ENCODE peak calls at places on chromosome 21, in seven cellular contexts. Y is stomach, B is endothelial cell of umbilical vein, I is prostate gland, F is spleen, K is suprapubic skin, A is transverse colon. L is an unnamed sample.

GRCh38 chr21:35179990-35180557 is 131.0 kb upstream of the RUNX1 start:
- DNase-seq in Y (no peak), B (no peak), I (no peak), F (no peak), K (no peak), A (no peak), L (no peak)

GRCh38 chr21:33975548-33976081 is 60.0 kb upstream of the ATP5PO start:
- DNase-seq in Y (no peak), B (no peak), I (no peak), F (no peak), K (no peak), A (peak), L (peak)

GRCh38 chr21:36422279-36423098 is 37.3 kb downstream of the CHAF1B start:
- DNase-seq in Y (peak), B (peak), I (peak), F (no peak), K (no peak), A (peak), L (peak)

GRCh38 chr21:32359719-32360260 is 33.0 kb downstream of the URB1 start:
- DNase-seq in Y (no peak), B (no peak), I (no peak), F (no peak), K (peak), A (no peak), L (no peak)

GRCh38 chr21:35674895-35675470 is 385.3 kb downstream of the SETD4 start:
- DNase-seq in Y (no peak), B (no peak), I (no peak), F (no peak), K (no peak), A (no peak), L (no peak)

GRCh38 chr21:22536511-22536910 is 1538.3 kb downstream of the NCAM2 start:
- DNase-seq in Y (no peak), B (no peak), I (no peak), F (no peak), K (no peak), A (no peak), L (no peak)

GRCh38 chr21:25421327-25422028 is 185.8 kb downstream of the MRPL39 start:
- DNase-seq in Y (peak), B (peak), I (no peak), F (no peak), K (no peak), A (peak), L (no peak)

GRCh38 chr21:10425856-10426255 is 95.5 kb upstream of the TPTE start:
- DNase-seq in Y (no peak), B (no peak), I (no peak), F (no peak), K (no peak), A (no peak), L (no peak)

GRCh38 chr21:31837613-31838390 is 35.0 kb upstream of the HUNK start:
- DNase-seq in Y (no peak), B (no peak), I (no peak), F (no peak), K (no peak), A (no peak), L (no peak)

GRCh38 chr21:33698088-33698487 is 55.8 kb downstream of the ITSN1 start:
- DNase-seq in Y (no peak), B (no peak), I (no peak), F (no peak), K (no peak), A (no peak), L (no peak)

GRCh38 chr21:17044696-17045095 is 468.1 kb upstream of the CXADR start:
- DNase-seq in Y (no peak), B (no peak), I (no peak), F (no peak), K (no peak), A (no peak), L (no peak)

GRCh38 chr21:28336299-28336698 is 656.4 kb downstream of the LTN1 start:
- DNase-seq in Y (peak), B (peak), I (peak), F (no peak), K (no peak), A (no peak), L (no peak)

GRCh38 chr21:36504067-36505058 is 24.4 kb upstream of the CLDN14 start:
- DNase-seq in Y (no peak), B (peak), I (peak), F (no peak), K (no peak), A (peak), L (no peak)

GRCh38 chr21:36460866-36461265 is 19.1 kb downstream of the CLDN14 start:
- DNase-seq in Y (no peak), B (no peak), I (no peak), F (no peak), K (no peak), A (no peak), L (no peak)

GRCh38 chr21:14687277-14687642 is 141.1 kb upstream of the SAMSN1 start:
- DNase-seq in Y (no peak), B (no peak), I (no peak), F (no peak), K (no peak), A (no peak), L (no peak)

GRCh38 chr21:18147678-18148077 is 97.0 kb upstream of the CHODL start:
- DNase-seq in Y (no peak), B (no peak), I (no peak), F (no peak), K (no peak), A (no peak), L (no peak)

GRCh38 chr21:27805696-27806095 is 838.8 kb upstream of the ADAMTS5 start:
- DNase-seq in Y (no peak), B (no peak), I (no peak), F (no peak), K (no peak), A (no peak), L (no peak)

GRCh38 chr21:42681296-42682206 is 28.1 kb downstream of the PDE9A start:
- DNase-seq in Y (no peak), B (no peak), I (no peak), F (peak), K (no peak), A (no peak), L (no peak)

GRCh38 chr21:32921632-32922230 is 104.0 kb upstream of the OLIG2 start:
- DNase-seq in Y (peak), B (peak), I (no peak), F (peak), K (no peak), A (peak), L (no peak)

DNA sequence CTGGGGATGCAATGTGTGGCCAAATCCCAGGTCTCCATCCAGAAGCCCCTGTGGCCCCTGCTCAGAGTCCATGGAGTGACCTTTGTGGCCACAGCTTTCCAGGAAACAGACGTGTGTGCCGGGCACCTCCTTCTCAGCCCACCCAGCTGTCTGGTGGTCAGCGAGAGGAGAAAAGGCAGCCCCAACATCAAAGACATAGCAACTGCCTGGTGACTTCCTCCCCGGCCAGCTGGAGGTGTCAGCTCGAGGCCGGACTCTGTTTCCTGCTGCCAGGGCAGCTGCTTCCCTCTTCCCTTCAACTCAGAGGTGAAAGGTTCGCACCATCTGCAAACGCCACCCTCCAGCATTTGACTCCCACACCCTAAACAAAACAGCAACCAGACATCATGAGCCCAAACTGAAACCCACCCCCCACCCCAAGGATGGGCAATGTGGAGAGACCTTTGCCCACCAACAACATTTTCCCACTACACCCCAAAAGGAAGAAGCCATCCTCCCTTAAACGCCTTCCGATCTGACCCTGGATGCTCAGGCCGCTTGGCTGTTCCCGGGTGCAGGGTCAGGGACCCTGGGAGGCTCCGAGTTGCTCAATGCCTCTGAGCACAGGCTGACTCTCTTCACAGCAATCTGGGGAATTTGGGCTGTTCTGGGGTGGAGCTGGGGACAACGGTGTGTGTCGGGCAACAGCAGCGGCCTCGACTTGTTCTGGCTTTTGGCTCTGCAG is 162.3 kb downstream of the PSMG1 start:
- DNase-seq in Y (no peak), B (peak), I (no peak), F (peak), K (no peak), A (peak), L (no peak)
- TF ChIP-seq POLR2AphosphoS5 in Y (no peak), B (no peak), I (no peak), F (peak), K (no peak), A (no peak), L (no peak)

GRCh38 chr21:45506836-45507522 is 35.3 kb downstream of the SLC19A1 start:
- DNase-seq in Y (no peak), B (no peak), I (no peak), F (peak), K (peak), A (no peak), L (no peak)

GRCh38 chr21:45507523-45507875 is 34.7 kb downstream of the SLC19A1 start:
- DNase-seq in Y (no peak), B (no peak), I (no peak), F (peak), K (peak), A (no peak), L (no peak)

GRCh38 chr21:45506241-45506817 is 35.9 kb downstream of the SLC19A1 start:
- DNase-seq in Y (no peak), B (no peak), I (no peak), F (peak), K (peak), A (no peak), L (no peak)

GRCh38 chr21:45508607-45509565 is 33.4 kb downstream of the SLC19A1 start:
- DNase-seq in Y (no peak), B (no peak), I (no peak), F (peak), K (peak), A (no peak), L (no peak)

GRCh38 chr21:45507888-45508508 is 34.2 kb downstream of the SLC19A1 start:
- DNase-seq in Y (no peak), B (no peak), I (no peak), F (peak), K (peak), A (no peak), L (no peak)
- TF ChIP-seq POLR2A in Y (no peak), B (peak), I (no peak), F (no peak), K (no peak), A (no peak), L (no peak)

DNA sequence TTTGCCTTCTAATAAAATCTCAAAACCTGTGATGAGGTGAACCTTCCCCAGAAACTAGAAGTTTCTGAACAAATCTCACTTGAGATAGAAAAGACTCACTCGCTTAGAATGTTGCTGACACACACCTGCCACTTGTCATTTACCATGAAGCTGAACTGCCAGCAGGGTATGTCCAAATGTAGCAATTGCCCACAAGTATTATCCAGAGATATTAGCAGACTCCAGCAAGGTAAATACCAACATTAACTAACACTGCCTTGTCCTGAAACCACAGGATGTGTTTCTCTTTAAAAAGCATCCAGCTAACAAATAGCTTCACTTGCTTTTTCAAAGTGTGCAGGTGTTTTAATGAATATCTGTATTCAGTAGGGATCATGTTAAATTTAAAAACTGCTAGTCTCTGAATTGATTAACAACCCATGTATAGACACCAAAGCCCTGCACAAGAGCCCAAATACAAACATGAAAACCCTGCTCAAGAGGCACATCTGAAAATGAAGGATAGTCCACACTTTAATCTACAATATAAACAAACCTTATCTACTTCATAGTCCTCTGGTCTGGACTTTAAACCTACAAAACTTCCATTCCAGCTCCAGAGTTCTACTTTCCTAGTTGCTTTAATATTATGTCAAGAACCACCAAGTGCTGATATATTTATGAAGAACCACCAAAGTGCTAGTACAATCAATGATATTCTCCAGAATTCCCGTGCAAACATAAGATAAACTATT is 19.3 kb downstream of the KRTAP8-1 start:
- DNase-seq in Y (no peak), B (no peak), I (no peak), F (no peak), K (no peak), A (no peak), L (no peak)
- TF ChIP-seq POLR2AphosphoS5 in Y (no peak), B (no peak), I (no peak), F (no peak), K (no peak), A (no peak), L (no peak)

DNA sequence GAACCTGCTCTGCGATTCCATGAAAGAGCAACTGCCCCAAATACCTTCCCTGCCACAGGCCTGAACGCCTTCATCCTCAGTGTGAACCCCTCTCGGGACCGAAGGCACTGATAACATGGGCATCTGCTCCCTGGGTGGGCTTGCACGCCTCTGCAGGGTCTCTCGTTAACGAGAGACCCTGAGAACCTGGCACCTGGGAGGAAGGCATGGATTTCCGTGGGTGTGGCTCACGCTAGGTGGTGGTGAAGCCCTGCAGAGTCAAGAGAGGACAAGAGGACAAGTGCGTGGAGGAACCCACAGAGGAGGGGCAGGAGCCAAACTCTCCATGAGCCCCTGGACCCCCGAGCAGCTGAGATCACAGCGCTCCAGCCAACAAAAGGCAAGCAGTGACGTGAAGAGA is 26.8 kb upstream of the COL6A2 start:
- DNase-seq in Y (peak), B (no peak), I (no peak), F (peak), K (no peak), A (peak), L (no peak)
- TF ChIP-seq POLR2A in Y (no peak), B (no peak), I (no peak), F (no peak), K (no peak), A (no peak), L (no peak)

DNA sequence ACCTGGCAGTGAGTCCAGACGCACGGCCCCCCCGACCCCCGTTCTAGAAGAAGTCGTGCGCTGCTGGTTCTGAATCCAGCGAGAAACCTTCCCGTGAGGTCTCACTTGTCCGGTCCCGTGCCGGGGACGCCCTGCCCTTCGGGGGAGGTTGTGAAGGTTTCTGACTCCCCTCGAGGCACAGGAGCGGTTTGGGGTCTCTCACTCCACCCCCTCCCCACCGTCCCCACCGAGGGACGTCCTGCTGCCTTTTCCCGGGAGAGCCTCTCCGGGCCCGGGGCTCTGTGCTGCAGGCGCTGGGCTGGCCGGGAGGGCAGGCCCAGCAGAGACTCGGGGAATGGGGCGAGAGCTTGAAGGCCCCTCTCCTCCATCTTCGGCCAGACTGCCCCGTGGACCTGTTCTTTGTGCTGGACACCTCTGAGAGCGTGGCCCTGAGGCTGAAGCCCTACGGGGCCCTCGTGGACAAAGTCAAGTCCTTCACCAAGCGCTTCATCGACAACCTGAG is 737 bp downstream of the COL6A1 start:
- DNase-seq in Y (no peak), B (peak), I (no peak), F (peak), K (no peak), A (peak), L (no peak)
- TF ChIP-seq POLR2AphosphoS5 in Y (no peak), B (no peak), I (no peak), F (no peak), K (no peak), A (no peak), L (no peak)

GRCh38 chr21:45550552-45551210 is 8.4 kb upstream of the SLC19A1 start:
- DNase-seq in Y (no peak), B (no peak), I (no peak), F (peak), K (peak), A (peak), L (peak)
- TF ChIP-seq POLR2A in Y (no peak), B (no peak), I (no peak), F (peak), K (no peak), A (peak), L (no peak)

DNA sequence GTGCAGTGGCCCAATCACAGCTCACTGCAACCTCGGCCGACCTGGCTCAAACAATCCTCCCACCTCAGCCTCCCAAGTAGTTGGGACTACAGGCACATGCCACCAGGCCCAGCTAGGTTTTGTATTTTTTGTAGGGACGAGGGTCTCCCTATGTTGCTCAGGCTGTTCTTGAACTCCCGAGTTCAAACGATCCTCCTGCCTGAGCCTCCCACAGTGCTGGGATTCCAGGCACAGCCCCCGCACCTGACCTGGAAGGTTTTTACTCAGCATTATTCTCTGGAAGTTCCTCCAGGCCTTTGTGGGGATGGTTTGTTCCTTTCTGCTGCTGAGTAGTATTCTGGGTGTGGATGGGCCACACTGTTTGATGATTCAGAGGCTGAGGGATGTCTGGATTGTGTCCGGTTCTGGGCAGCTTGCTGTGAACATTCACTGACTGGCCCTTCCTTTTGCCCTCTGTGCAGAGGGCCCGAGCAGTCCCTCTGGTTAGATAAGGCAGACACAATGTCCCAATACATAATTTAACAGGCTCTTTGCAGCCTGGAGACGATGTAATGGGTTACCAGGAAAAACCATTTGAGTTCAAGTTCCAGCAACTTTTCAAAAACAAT is 6.0 kb upstream of the TRAPPC10 start:
- DNase-seq in Y (no peak), B (peak), I (no peak), F (no peak), K (peak), A (no peak), L (no peak)
- TF ChIP-seq POLR2AphosphoS5 in Y (no peak), B (peak), I (no peak), F (no peak), K (no peak), A (peak), L (no peak)

DNA sequence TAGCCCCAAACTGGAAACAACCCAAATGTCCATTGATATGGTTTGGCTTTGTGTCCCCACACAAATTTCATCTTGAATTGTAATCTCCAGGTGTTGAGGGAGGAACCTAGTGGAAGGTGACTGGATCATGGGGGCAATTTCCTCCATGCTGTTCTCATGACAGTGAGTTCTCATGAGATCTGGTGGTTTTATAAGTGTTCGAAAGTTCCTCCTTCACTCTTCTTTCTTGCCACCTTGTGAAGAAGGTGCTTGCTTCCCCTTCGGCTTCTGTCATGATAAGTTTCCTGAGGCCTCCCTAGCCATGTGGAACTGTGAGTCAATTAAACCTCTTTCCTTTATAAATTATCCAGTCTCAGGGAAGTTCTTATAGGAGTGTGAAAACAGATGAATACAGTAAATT is 11.2 kb downstream of the UBE2G2 start:
- DNase-seq in Y (no peak), B (no peak), I (no peak), F (no peak), K (no peak), A (no peak), L (no peak)
- TF ChIP-seq POLR2A in Y (no peak), B (no peak), I (no peak), F (no peak), K (no peak), A (no peak), L (no peak)

DNA sequence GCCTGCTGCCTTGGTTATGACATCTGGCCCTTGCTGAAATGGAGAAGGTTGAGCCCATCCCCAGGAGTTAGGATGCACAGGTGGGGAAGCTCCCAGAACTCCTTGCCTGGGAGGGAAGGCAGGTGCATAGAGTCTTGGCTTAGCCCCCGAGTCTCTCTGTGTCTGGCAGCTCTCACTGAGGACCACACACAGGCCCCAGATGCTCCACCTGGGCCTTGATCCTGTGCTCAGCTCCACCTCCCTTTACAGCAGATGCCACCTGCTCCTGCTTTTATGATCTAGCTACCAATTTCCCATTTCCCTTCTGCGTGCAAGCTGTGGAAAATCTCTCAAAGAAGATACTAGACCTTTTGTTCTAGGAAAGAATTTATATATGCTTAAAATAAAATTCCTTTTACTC is 28.8 kb upstream of the KCNJ6 start:
- DNase-seq in Y (no peak), B (no peak), I (no peak), F (no peak), K (no peak), A (no peak), L (no peak)
- TF ChIP-seq POLR2AphosphoS5 in Y (no peak), B (no peak), I (no peak), F (no peak), K (no peak), A (no peak), L (no peak)

GRCh38 chr21:44482581-44483287 is 27.4 kb downstream of the LRRC3 start:
- DNase-seq in Y (no peak), B (no peak), I (no peak), F (peak), K (no peak), A (no peak), L (no peak)
- TF ChIP-seq POLR2A in Y (no peak), B (no peak), I (no peak), F (no peak), K (no peak), A (no peak), L (no peak)

L was measured in GM12892.